ENCODE peak calls at places on chromosomes 2 and 18, in eight cellular contexts. One of them, this sample, is unnamed.

GRCh38 chr18:74768096-74768495 is 170.4 kb downstream of the ZNF407 start:
- DNase-seq in DMS153: no peak
- DNase-seq in NCI-H1092: no peak
- DNase-seq in neural crest cell: no peak
- DNase-seq in GM23248: no peak
- DNase-seq in activated effector memory CD4-positive, alpha-beta T cell treated with anti-CD3 and anti-CD28 coated beads, Interleukin-2, amount 50 U/mL, for 16 hours: no peak
- DNase-seq in dorsolateral prefrontal cortex: no peak
- DNase-seq in SK-N-SH: no peak
- DNase-seq in this sample: no peak

GRCh38 chr2:44118257-44118656 is 50.4 kb upstream of the PPM1B start:
- DNase-seq in NCI-H1092: no peak
- DNase-seq in neural crest cell: no peak
- DNase-seq in dorsolateral prefrontal cortex: no peak
- DNase-seq in SK-N-SH: no peak
- DNase-seq in GM23248: peak
- DNase-seq in DMS153: no peak
- DNase-seq in activated effector memory CD4-positive, alpha-beta T cell treated with anti-CD3 and anti-CD28 coated beads, Interleukin-2, amount 50 U/mL, for 16 hours: no peak
- DNase-seq in this sample: no peak

GRCh38 chr2:184041077-184041476 is 557.3 kb upstream of the ZNF804A start:
- DNase-seq in dorsolateral prefrontal cortex: no peak
- DNase-seq in SK-N-SH: no peak
- DNase-seq in activated effector memory CD4-positive, alpha-beta T cell treated with anti-CD3 and anti-CD28 coated beads, Interleukin-2, amount 50 U/mL, for 16 hours: no peak
- DNase-seq in neural crest cell: no peak
- DNase-seq in GM23248: no peak
- DNase-seq in NCI-H1092: no peak
- DNase-seq in DMS153: no peak
- DNase-seq in this sample: no peak

GRCh38 chr18:58670561-58671121 is 624 bp upstream of the MALT1 start:
- DNase-seq in GM23248: no peak
- DNase-seq in neural crest cell: no peak
- DNase-seq in dorsolateral prefrontal cortex: peak
- DNase-seq in activated effector memory CD4-positive, alpha-beta T cell treated with anti-CD3 and anti-CD28 coated beads, Interleukin-2, amount 50 U/mL, for 16 hours: no peak
- DNase-seq in DMS153: peak
- DNase-seq in SK-N-SH: peak
- DNase-seq in NCI-H1092: no peak
- DNase-seq in this sample: no peak

GRCh38 chr2:8754056-8754790 is 72.4 kb downstream of the ID2 start:
- DNase-seq in neural crest cell: no peak
- DNase-seq in GM23248: peak
- DNase-seq in dorsolateral prefrontal cortex: no peak
- DNase-seq in activated effector memory CD4-positive, alpha-beta T cell treated with anti-CD3 and anti-CD28 coated beads, Interleukin-2, amount 50 U/mL, for 16 hours: no peak
- DNase-seq in DMS153: no peak
- DNase-seq in NCI-H1092: no peak
- DNase-seq in SK-N-SH: peak
- DNase-seq in this sample: peak

GRCh38 chr18:3966246-3966984 is 488.7 kb downstream of the DLGAP1 start:
- DNase-seq in dorsolateral prefrontal cortex: no peak
- DNase-seq in neural crest cell: no peak
- DNase-seq in NCI-H1092: no peak
- DNase-seq in activated effector memory CD4-positive, alpha-beta T cell treated with anti-CD3 and anti-CD28 coated beads, Interleukin-2, amount 50 U/mL, for 16 hours: no peak
- DNase-seq in SK-N-SH: no peak
- DNase-seq in DMS153: no peak
- DNase-seq in GM23248: no peak
- DNase-seq in this sample: no peak

GRCh38 chr2:221999702-222000101 is 299.1 kb downstream of the PAX3 start:
- DNase-seq in DMS153: no peak
- DNase-seq in neural crest cell: no peak
- DNase-seq in activated effector memory CD4-positive, alpha-beta T cell treated with anti-CD3 and anti-CD28 coated beads, Interleukin-2, amount 50 U/mL, for 16 hours: no peak
- DNase-seq in NCI-H1092: no peak
- DNase-seq in dorsolateral prefrontal cortex: no peak
- DNase-seq in SK-N-SH: no peak
- DNase-seq in GM23248: peak
- DNase-seq in this sample: no peak

GRCh38 chr2:71849603-71850305 is 297.9 kb downstream of the CYP26B1 start:
- DNase-seq in activated effector memory CD4-positive, alpha-beta T cell treated with anti-CD3 and anti-CD28 coated beads, Interleukin-2, amount 50 U/mL, for 16 hours: no peak
- DNase-seq in dorsolateral prefrontal cortex: no peak
- DNase-seq in SK-N-SH: no peak
- DNase-seq in GM23248: no peak
- DNase-seq in DMS153: no peak
- DNase-seq in NCI-H1092: no peak
- DNase-seq in neural crest cell: no peak
- DNase-seq in this sample: no peak

GRCh38 chr2:109103286-109103685 is 25.7 kb upstream of the SH3RF3 start:
- DNase-seq in neural crest cell: no peak
- DNase-seq in activated effector memory CD4-positive, alpha-beta T cell treated with anti-CD3 and anti-CD28 coated beads, Interleukin-2, amount 50 U/mL, for 16 hours: no peak
- DNase-seq in dorsolateral prefrontal cortex: no peak
- DNase-seq in DMS153: no peak
- DNase-seq in NCI-H1092: no peak
- DNase-seq in GM23248: no peak
- DNase-seq in SK-N-SH: no peak
- DNase-seq in this sample: no peak

GRCh38 chr18:22606563-22607283 is 189.0 kb upstream of the CTAGE1 start:
- DNase-seq in neural crest cell: no peak
- DNase-seq in NCI-H1092: no peak
- DNase-seq in activated effector memory CD4-positive, alpha-beta T cell treated with anti-CD3 and anti-CD28 coated beads, Interleukin-2, amount 50 U/mL, for 16 hours: no peak
- DNase-seq in GM23248: no peak
- DNase-seq in dorsolateral prefrontal cortex: no peak
- DNase-seq in DMS153: no peak
- DNase-seq in SK-N-SH: no peak
- DNase-seq in this sample: no peak

This sample was measured in hippocampal formation.